ENCODE peak calls at places on chromosome 10, in four cellular contexts. M is NCI-H1930, I is HT1080, S is choroid plexus epithelial cell. R is an unnamed sample.

GRCh38 chr10:1243486-1244182 is 187.4 kb downstream of the WDR37 start:
- DNase-seq in M (no peak), I (no peak), S (no peak), R (no peak)

GRCh38 chr10:95761939-95762492 is 6.1 kb downstream of the ENTPD1 start:
- DNase-seq in M (no peak), I (no peak), S (no peak), R (no peak)

GRCh38 chr10:33277135-33277536 is 57.3 kb downstream of the NRP1 start:
- DNase-seq in M (no peak), I (no peak), S (peak), R (peak)

GRCh38 chr10:35783305-35783838 is 141.3 kb upstream of the FZD8 start:
- DNase-seq in M (no peak), I (peak), S (peak), R (peak)

GRCh38 chr10:132105302-132105995 is 39.7 kb downstream of the JAKMIP3 start:
- DNase-seq in M (no peak), I (no peak), S (no peak), R (no peak)

GRCh38 chr10:44864042-44864436 is 47.1 kb upstream of the TMEM72 start:
- DNase-seq in M (no peak), I (no peak), S (no peak), R (no peak)

GRCh38 chr10:11205026-11205772 is 187.5 kb downstream of the CELF2 start:
- DNase-seq in M (no peak), I (peak), S (no peak), R (no peak)

GRCh38 chr10:116752969-116753665 is 10.8 kb upstream of the HSPA12A start:
- DNase-seq in M (no peak), I (no peak), S (no peak), R (no peak)

GRCh38 chr10:123896217-123896927 is 4.8 kb upstream of the CPXM2 start:
- DNase-seq in M (no peak), I (no peak), S (no peak), R (no peak)